ENCODE peak calls at places on chromosomes 6 and 20, in eight cellular contexts. D is stimulated activated CD4-positive, alpha-beta T cell treated with anti-CD3 and anti-CD28 coated beads, Interleukin-12 subunit alpha, Interleukin-12 subunit beta, amount 100 ng/mL, for 4 hours; V is GM19239; Q is anterior cingulate cortex; L is left ventricle myocardium superior; H is kidney glomerular epithelial cell; Z is fibroblast of gingiva; I is HTR-8/SVneo. W is an unnamed sample.

GRCh38 chr6:44052419-44053011 is 74.7 kb downstream of the MRPL14 start:
- DNase-seq in D (no peak), V (no peak), Q (no peak), L (no peak), H (no peak), Z (peak), I (no peak), W (no peak)

GRCh38 chr6:163356324-163356723 is 58.2 kb upstream of the QKI start:
- DNase-seq in D (no peak), V (no peak), Q (peak), L (peak), H (no peak), Z (peak), I (peak), W (no peak)

GRCh38 chr20:63766695-63767426 is 27.3 kb downstream of the SLC2A4RG start:
- DNase-seq in D (no peak), V (no peak), Q (no peak), L (no peak), H (no peak), Z (no peak), I (no peak), W (no peak)

GRCh38 chr6:150336299-150336698 is 32.5 kb upstream of the IYD start:
- DNase-seq in D (no peak), V (no peak), Q (no peak), L (no peak), H (peak), Z (no peak), I (no peak), W (no peak)

GRCh38 chr6:14038636-14039035 is 78.9 kb upstream of the CD83 start:
- DNase-seq in D (no peak), V (no peak), Q (no peak), L (no peak), H (no peak), Z (no peak), I (no peak), W (no peak)

GRCh38 chr6:128731249-128732165 is 151.4 kb upstream of the LAMA2 start:
- DNase-seq in D (no peak), V (peak), Q (no peak), L (no peak), H (peak), Z (peak), I (peak), W (peak)

GRCh38 chr20:4483961-4484360 is 237.7 kb upstream of the PRND start:
- DNase-seq in D (no peak), V (no peak), Q (no peak), L (no peak), H (no peak), Z (no peak), I (no peak), W (no peak)

GRCh38 chr6:72642435-72642834 is 20.6 kb downstream of the KCNQ5 start:
- DNase-seq in D (no peak), V (no peak), Q (no peak), L (no peak), H (no peak), Z (no peak), I (no peak), W (no peak)

GRCh38 chr6:84224251-84224650 is 3.2 kb downstream of the CEP162 start:
- DNase-seq in D (no peak), V (no peak), Q (no peak), L (no peak), H (no peak), Z (no peak), I (no peak), W (no peak)

GRCh38 chr6:25002326-25003066 is 66.7 kb upstream of the RIPOR2 start:
- DNase-seq in D (no peak), V (no peak), Q (no peak), L (no peak), H (no peak), Z (no peak), I (no peak), W (no peak)

GRCh38 chr6:122081921-122082320 is 317.5 kb upstream of the HSF2 start:
- DNase-seq in D (no peak), V (no peak), Q (no peak), L (no peak), H (no peak), Z (no peak), I (no peak), W (no peak)

GRCh38 chr6:84575264-84575663 is 189.1 kb downstream of the TBX18 start:
- DNase-seq in D (no peak), V (no peak), Q (no peak), L (no peak), H (peak), Z (no peak), I (no peak), W (no peak)

GRCh38 chr6:80094017-80094416 is 12.5 kb upstream of the BCKDHB start:
- DNase-seq in D (no peak), V (no peak), Q (no peak), L (no peak), H (no peak), Z (peak), I (peak), W (no peak)

GRCh38 chr20:50724851-50725721 is 6.3 kb upstream of the PARD6B start:
- DNase-seq in D (peak), V (no peak), Q (no peak), L (peak), H (peak), Z (peak), I (peak), W (no peak)

GRCh38 chr6:153170511-153170910 is 39.4 kb upstream of the RGS17 start:
- DNase-seq in D (no peak), V (no peak), Q (no peak), L (no peak), H (peak), Z (peak), I (peak), W (no peak)